ENCODE peak calls at places on chromosomes 12 and 14, in ten cellular contexts. One of them, this sample, is unnamed.
A peak's percentile ranks its signal among the peaks of the same experiment; 100 is the strongest.

GRCh38 chr14:76908834-76909233 is 82.6 kb downstream of the LRRC74A start:
- DNase-seq in ovary: no peak
- DNase-seq in suprapubic skin: no peak
- DNase-seq in stomach: no peak
- DNase-seq in heart left ventricle: no peak
- DNase-seq in IMR-90: no peak
- DNase-seq in lower leg skin: no peak
- DNase-seq in body of pancreas: peak; percentile 16
- DNase-seq in A549: no peak
- DNase-seq in gastrocnemius medialis: no peak
- DNase-seq in this sample: no peak

GRCh38 chr12:51621155-51621922 is 30.3 kb downstream of the SCN8A start:
- DNase-seq in lower leg skin: no peak
- DNase-seq in IMR-90: peak; percentile 78
- DNase-seq in heart left ventricle: no peak
- DNase-seq in body of pancreas: no peak
- DNase-seq in A549: no peak
- DNase-seq in suprapubic skin: no peak
- DNase-seq in stomach: no peak
- DNase-seq in ovary: no peak
- DNase-seq in gastrocnemius medialis: no peak
- DNase-seq in this sample: no peak

GRCh38 chr14:69004731-69005431 is 25.8 kb upstream of the ACTN1 start:
- DNase-seq in heart left ventricle: no peak
- DNase-seq in body of pancreas: no peak
- DNase-seq in A549: no peak
- DNase-seq in lower leg skin: no peak
- DNase-seq in gastrocnemius medialis: no peak
- DNase-seq in suprapubic skin: no peak
- DNase-seq in ovary: no peak
- DNase-seq in stomach: no peak
- DNase-seq in IMR-90: peak; percentile 43
- DNase-seq in this sample: no peak

GRCh38 chr12:79934309-79935020 is 432 bp downstream of the PPP1R12A start:
- DNase-seq in heart left ventricle: peak; percentile 78
- DNase-seq in ovary: peak; percentile 74
- DNase-seq in lower leg skin: peak; percentile 38
- DNase-seq in IMR-90: peak; percentile 36
- DNase-seq in suprapubic skin: peak; percentile 83
- DNase-seq in stomach: peak; percentile 39
- DNase-seq in body of pancreas: no peak
- DNase-seq in A549: peak; percentile 19
- DNase-seq in gastrocnemius medialis: peak; percentile 12
- DNase-seq in this sample: peak; percentile 60

GRCh38 chr14:91374897-91375747 is 42.5 kb downstream of the CCDC88C start:
- DNase-seq in IMR-90: no peak
- DNase-seq in heart left ventricle: peak; percentile 49
- DNase-seq in stomach: peak; percentile 76
- DNase-seq in suprapubic skin: no peak
- DNase-seq in body of pancreas: peak; percentile 85
- DNase-seq in lower leg skin: no peak
- DNase-seq in gastrocnemius medialis: no peak
- DNase-seq in ovary: no peak
- DNase-seq in A549: no peak
- DNase-seq in this sample: no peak

GRCh38 chr12:34395056-34396005 is 373.0 kb downstream of the ALG10 start:
- DNase-seq in IMR-90: no peak
- DNase-seq in gastrocnemius medialis: peak; percentile 1
- DNase-seq in heart left ventricle: peak; percentile 14
- DNase-seq in lower leg skin: no peak
- DNase-seq in body of pancreas: peak; percentile 2
- DNase-seq in suprapubic skin: peak; percentile 27
- DNase-seq in A549: no peak
- DNase-seq in stomach: peak; percentile 15
- DNase-seq in ovary: peak; percentile 3
- DNase-seq in this sample: no peak

GRCh38 chr12:85866929-85867776 is 6.9 kb upstream of the NTS start:
- DNase-seq in suprapubic skin: no peak
- DNase-seq in gastrocnemius medialis: no peak
- DNase-seq in body of pancreas: peak; percentile 63
- DNase-seq in A549: peak; percentile 51
- DNase-seq in lower leg skin: no peak
- DNase-seq in ovary: no peak
- DNase-seq in stomach: no peak
- DNase-seq in heart left ventricle: no peak
- DNase-seq in IMR-90: peak; percentile 61
- DNase-seq in this sample: peak; percentile 32

GRCh38 chr12:27585739-27586265 is 61.8 kb downstream of the PPFIBP1 start:
- DNase-seq in lower leg skin: no peak
- DNase-seq in ovary: no peak
- DNase-seq in heart left ventricle: no peak
- DNase-seq in IMR-90: no peak
- DNase-seq in A549: no peak
- DNase-seq in suprapubic skin: no peak
- DNase-seq in body of pancreas: no peak
- DNase-seq in gastrocnemius medialis: no peak
- DNase-seq in stomach: no peak
- DNase-seq in this sample: no peak

GRCh38 chr12:54478270-54478669 is 4.9 kb upstream of the GTSF1 start:
- DNase-seq in body of pancreas: no peak
- DNase-seq in A549: no peak
- DNase-seq in heart left ventricle: no peak
- DNase-seq in ovary: no peak
- DNase-seq in IMR-90: no peak
- DNase-seq in stomach: no peak
- DNase-seq in suprapubic skin: no peak
- DNase-seq in lower leg skin: no peak
- DNase-seq in gastrocnemius medialis: no peak
- DNase-seq in this sample: no peak

GRCh38 chr14:68285421-68286179 is 466.0 kb downstream of the RAD51B start:
- DNase-seq in stomach: no peak
- DNase-seq in A549: no peak
- DNase-seq in heart left ventricle: no peak
- DNase-seq in suprapubic skin: no peak
- DNase-seq in ovary: no peak
- DNase-seq in IMR-90: no peak
- DNase-seq in body of pancreas: no peak
- DNase-seq in lower leg skin: no peak
- DNase-seq in gastrocnemius medialis: no peak
- DNase-seq in this sample: no peak

GRCh38 chr12:92977326-92977725 is 48.2 kb upstream of the EEA1 start:
- DNase-seq in gastrocnemius medialis: peak; percentile 13
- DNase-seq in stomach: no peak
- DNase-seq in body of pancreas: no peak
- DNase-seq in heart left ventricle: no peak
- DNase-seq in ovary: no peak
- DNase-seq in lower leg skin: no peak
- DNase-seq in suprapubic skin: no peak
- DNase-seq in IMR-90: no peak
- DNase-seq in A549: no peak
- DNase-seq in this sample: no peak

GRCh38 chr14:66240112-66240511 is 246.1 kb upstream of the CCDC196 start:
- DNase-seq in gastrocnemius medialis: no peak
- DNase-seq in body of pancreas: no peak
- DNase-seq in lower leg skin: no peak
- DNase-seq in stomach: no peak
- DNase-seq in heart left ventricle: no peak
- DNase-seq in ovary: no peak
- DNase-seq in A549: no peak
- DNase-seq in suprapubic skin: no peak
- DNase-seq in IMR-90: no peak
- DNase-seq in this sample: no peak

GRCh38 chr14:64400829-64401459 is 12.8 kb downstream of the MTHFD1 start:
- DNase-seq in A549: no peak
- DNase-seq in lower leg skin: no peak
- DNase-seq in suprapubic skin: no peak
- DNase-seq in ovary: no peak
- DNase-seq in body of pancreas: no peak
- DNase-seq in gastrocnemius medialis: no peak
- DNase-seq in stomach: no peak
- DNase-seq in IMR-90: no peak
- DNase-seq in heart left ventricle: no peak
- DNase-seq in this sample: peak; percentile 36

GRCh38 chr14:91027556-91027955 is 32.9 kb downstream of the RPS6KA5 start:
- DNase-seq in ovary: no peak
- DNase-seq in stomach: no peak
- DNase-seq in IMR-90: no peak
- DNase-seq in gastrocnemius medialis: no peak
- DNase-seq in body of pancreas: no peak
- DNase-seq in suprapubic skin: no peak
- DNase-seq in lower leg skin: no peak
- DNase-seq in heart left ventricle: no peak
- DNase-seq in A549: no peak
- DNase-seq in this sample: no peak

GRCh38 chr12:63066782-63067181 is 84.2 kb downstream of the AVPR1A start:
- DNase-seq in heart left ventricle: no peak
- DNase-seq in A549: no peak
- DNase-seq in ovary: no peak
- DNase-seq in stomach: no peak
- DNase-seq in suprapubic skin: no peak
- DNase-seq in IMR-90: no peak
- DNase-seq in lower leg skin: no peak
- DNase-seq in body of pancreas: no peak
- DNase-seq in gastrocnemius medialis: no peak
- DNase-seq in this sample: no peak

GRCh38 chr12:114400395-114400794 is 5.5 kb downstream of the TBX5 start:
- DNase-seq in stomach: no peak
- DNase-seq in gastrocnemius medialis: no peak
- DNase-seq in ovary: no peak
- DNase-seq in heart left ventricle: no peak
- DNase-seq in A549: no peak
- DNase-seq in body of pancreas: no peak
- DNase-seq in lower leg skin: no peak
- DNase-seq in IMR-90: peak; percentile 57
- DNase-seq in suprapubic skin: no peak
- DNase-seq in this sample: no peak
- TF ChIP-seq POLR2A in stomach: no peak
- TF ChIP-seq POLR2A in gastrocnemius medialis: no peak
- TF ChIP-seq POLR2A in ovary: no peak
- TF ChIP-seq POLR2A in heart left ventricle: no peak
- TF ChIP-seq POLR2A in A549: no peak
- TF ChIP-seq POLR2A in body of pancreas: no peak
- TF ChIP-seq POLR2A in lower leg skin: no peak
- TF ChIP-seq POLR2A in IMR-90: no peak
- TF ChIP-seq POLR2A in suprapubic skin: no peak
- TF ChIP-seq POLR2A in this sample: no peak

DNA sequence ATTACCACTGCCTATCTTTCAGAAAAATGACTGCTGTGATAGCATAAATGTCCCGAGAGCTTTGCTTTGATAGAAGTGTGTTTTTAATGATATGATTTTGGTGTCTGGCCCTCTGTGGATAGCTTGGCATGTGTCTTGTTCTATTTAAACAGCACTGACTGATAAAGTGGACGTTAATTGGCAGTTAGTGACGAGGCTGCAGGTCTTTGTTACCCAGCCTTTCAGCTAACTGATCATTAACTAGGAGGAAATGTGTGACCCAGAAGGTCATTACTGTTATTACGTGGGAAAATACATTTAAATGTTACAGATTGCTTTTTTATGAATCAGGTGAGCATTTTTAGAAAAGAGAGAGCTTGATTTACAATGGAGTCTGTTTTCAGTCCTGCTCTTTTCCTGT is 428.2 kb downstream of the DIO2 start:
- DNase-seq in ovary: no peak
- DNase-seq in stomach: no peak
- DNase-seq in body of pancreas: no peak
- DNase-seq in IMR-90: no peak
- DNase-seq in heart left ventricle: no peak
- DNase-seq in A549: no peak
- DNase-seq in gastrocnemius medialis: no peak
- DNase-seq in lower leg skin: no peak
- DNase-seq in suprapubic skin: no peak
- DNase-seq in this sample: no peak
- TF ChIP-seq POLR2A in ovary: no peak
- TF ChIP-seq POLR2A in stomach: no peak
- TF ChIP-seq POLR2A in body of pancreas: no peak
- TF ChIP-seq POLR2A in IMR-90: no peak
- TF ChIP-seq POLR2A in heart left ventricle: no peak
- TF ChIP-seq POLR2A in A549: no peak
- TF ChIP-seq POLR2A in gastrocnemius medialis: no peak
- TF ChIP-seq POLR2A in lower leg skin: no peak
- TF ChIP-seq POLR2A in suprapubic skin: no peak
- TF ChIP-seq POLR2A in this sample: no peak

GRCh38 chr14:22487941-22488340 is 101.1 kb downstream of the DAD1 start:
- DNase-seq in body of pancreas: no peak
- DNase-seq in ovary: no peak
- DNase-seq in heart left ventricle: no peak
- DNase-seq in gastrocnemius medialis: no peak
- DNase-seq in suprapubic skin: no peak
- DNase-seq in A549: no peak
- DNase-seq in stomach: no peak
- DNase-seq in IMR-90: no peak
- DNase-seq in lower leg skin: no peak
- DNase-seq in this sample: no peak

GRCh38 chr14:22488522-22489246 is 100.3 kb downstream of the DAD1 start:
- DNase-seq in A549: no peak
- DNase-seq in heart left ventricle: no peak
- DNase-seq in suprapubic skin: no peak
- DNase-seq in body of pancreas: no peak
- DNase-seq in ovary: no peak
- DNase-seq in gastrocnemius medialis: no peak
- DNase-seq in stomach: no peak
- DNase-seq in IMR-90: no peak
- DNase-seq in lower leg skin: no peak
- DNase-seq in this sample: no peak

GRCh38 chr14:22491683-22492483 is 97.1 kb downstream of the DAD1 start:
- DNase-seq in stomach: no peak
- DNase-seq in body of pancreas: no peak
- DNase-seq in suprapubic skin: no peak
- DNase-seq in A549: no peak
- DNase-seq in heart left ventricle: no peak
- DNase-seq in ovary: no peak
- DNase-seq in IMR-90: no peak
- DNase-seq in lower leg skin: no peak
- DNase-seq in gastrocnemius medialis: no peak
- DNase-seq in this sample: no peak

GRCh38 chr14:22489247-22489551 is 99.8 kb downstream of the DAD1 start:
- DNase-seq in gastrocnemius medialis: no peak
- DNase-seq in stomach: no peak
- DNase-seq in suprapubic skin: no peak
- DNase-seq in lower leg skin: no peak
- DNase-seq in A549: no peak
- DNase-seq in heart left ventricle: peak; percentile 64
- DNase-seq in body of pancreas: no peak
- DNase-seq in IMR-90: no peak
- DNase-seq in ovary: no peak
- DNase-seq in this sample: no peak

GRCh38 chr14:22489957-22490950 is 98.8 kb downstream of the DAD1 start:
- DNase-seq in IMR-90: no peak
- DNase-seq in heart left ventricle: no peak
- DNase-seq in body of pancreas: no peak
- DNase-seq in gastrocnemius medialis: no peak
- DNase-seq in stomach: no peak
- DNase-seq in suprapubic skin: no peak
- DNase-seq in ovary: no peak
- DNase-seq in A549: no peak
- DNase-seq in lower leg skin: no peak
- DNase-seq in this sample: no peak
- TF ChIP-seq POLR2A in IMR-90: no peak
- TF ChIP-seq POLR2A in heart left ventricle: no peak
- TF ChIP-seq POLR2A in body of pancreas: no peak
- TF ChIP-seq POLR2A in gastrocnemius medialis: no peak
- TF ChIP-seq POLR2A in stomach: no peak
- TF ChIP-seq POLR2A in suprapubic skin: no peak
- TF ChIP-seq POLR2A in ovary: no peak
- TF ChIP-seq POLR2A in A549: no peak
- TF ChIP-seq POLR2A in lower leg skin: no peak
- TF ChIP-seq POLR2A in this sample: no peak

GRCh38 chr12:40584763-40585162 is 107.5 kb upstream of the CNTN1 start:
- DNase-seq in gastrocnemius medialis: no peak
- DNase-seq in A549: no peak
- DNase-seq in IMR-90: no peak
- DNase-seq in ovary: no peak
- DNase-seq in heart left ventricle: no peak
- DNase-seq in body of pancreas: no peak
- DNase-seq in lower leg skin: no peak
- DNase-seq in suprapubic skin: no peak
- DNase-seq in stomach: no peak
- DNase-seq in this sample: no peak
- TF ChIP-seq POLR2A in gastrocnemius medialis: no peak
- TF ChIP-seq POLR2A in A549: no peak
- TF ChIP-seq POLR2A in IMR-90: no peak
- TF ChIP-seq POLR2A in ovary: no peak
- TF ChIP-seq POLR2A in heart left ventricle: no peak
- TF ChIP-seq POLR2A in body of pancreas: no peak
- TF ChIP-seq POLR2A in lower leg skin: no peak
- TF ChIP-seq POLR2A in suprapubic skin: no peak
- TF ChIP-seq POLR2A in stomach: no peak
- TF ChIP-seq POLR2A in this sample: no peak

This sample was measured in thyroid gland.